ENCODE peak calls at places on chromosomes 5 and 9, in seven cellular contexts. N, O, E, X, L, D and B are unnamed samples.

GRCh38 chr5:61048534-61048933 is 103.5 kb downstream of the NDUFAF2 start:
- DNase-seq in E (peak; percentile 97), N (no peak), X (no peak), L (no peak), O (peak; percentile 34), D (no peak), B (no peak)

GRCh38 chr9:6611891-6612290 is 33.6 kb downstream of the GLDC start:
- DNase-seq in N (no peak), D (no peak), E (no peak), L (no peak), X (no peak), O (no peak), B (no peak)

GRCh38 chr9:94996638-94997037 is 270.1 kb downstream of the AOPEP start:
- DNase-seq in X (peak; percentile 87), D (no peak), L (no peak), N (no peak), E (no peak), O (no peak), B (peak; percentile 88)

GRCh38 chr5:96829336-96829735 is 21.6 kb upstream of the ERAP1 start:
- DNase-seq in O (no peak), D (no peak), L (no peak), E (no peak), N (no peak), X (no peak), B (no peak)

GRCh38 chr5:1406681-1407640 is 38.3 kb downstream of the SLC6A3 start:
- DNase-seq in D (peak; percentile 19), L (no peak), X (no peak), E (no peak), O (no peak), N (peak; percentile 70), B (no peak)

GRCh38 chr5:5891350-5891749 is 468.9 kb downstream of the ICE1 start:
- DNase-seq in X (no peak), L (no peak), O (no peak), E (peak; percentile 20), N (peak; percentile 50), D (no peak), B (no peak)

GRCh38 chr5:151870820-151871219 is 53.8 kb downstream of the GLRA1 start:
- DNase-seq in L (no peak), N (no peak), E (peak; percentile 87), D (no peak), X (no peak), O (peak; percentile 76), B (peak; percentile 18)

GRCh38 chr5:62431735-62432617 is 19.4 kb downstream of the IPO11 start:
- DNase-seq in N (no peak), X (no peak), E (peak; percentile 2), L (no peak), D (no peak), O (peak; percentile 18), B (no peak)

GRCh38 chr5:105952875-105953274 is 1717.9 kb downstream of the EFNA5 start:
- DNase-seq in N (no peak), D (no peak), E (peak; percentile 80), O (no peak), L (no peak), X (no peak), B (no peak)

GRCh38 chr9:128190516-128191405 is 611 bp downstream of the CIZ1 start:
- DNase-seq in E (no peak), O (peak; percentile 35), X (no peak), L (no peak), D (no peak), N (no peak), B (no peak)

GRCh38 chr5:83564069-83564749 is 92.7 kb downstream of the VCAN start:
- DNase-seq in L (peak; percentile 53), D (no peak), N (no peak), E (peak; percentile 57), O (peak; percentile 27), X (peak; percentile 64), B (peak; percentile 71)

GRCh38 chr9:134413890-134414731 is 87.9 kb downstream of the RXRA start:
- DNase-seq in N (no peak), D (peak; percentile 88), L (no peak), E (peak; percentile 90), X (peak; percentile 62), O (peak; percentile 89), B (peak; percentile 93)

GRCh38 chr9:136525841-136526499 is 19.9 kb downstream of the NOTCH1 start:
- DNase-seq in O (no peak), L (peak; percentile 64), N (peak; percentile 75), E (no peak), D (no peak), X (peak; percentile 64), B (no peak)

GRCh38 chr5:122137702-122138101 is 8.4 kb downstream of the ZNF474 start:
- DNase-seq in O (no peak), E (no peak), L (no peak), D (no peak), X (no peak), N (no peak), B (no peak)

GRCh38 chr9:34332370-34332964 is 3.1 kb downstream of the NUDT2 start:
- DNase-seq in N (peak; percentile 17), O (peak; percentile 41), E (peak; percentile 46), X (peak; percentile 80), L (no peak), D (no peak), B (peak; percentile 81)

GRCh38 chr5:159183247-159183646 is 26.1 kb downstream of the RNF145 start:
- DNase-seq in D (no peak), O (no peak), X (no peak), E (no peak), N (no peak), L (no peak), B (no peak)

GRCh38 chr5:157271740-157272271 is 5.9 kb downstream of the CYFIP2 start:
- DNase-seq in N (no peak), X (no peak), O (no peak), E (no peak), D (peak; percentile 37), L (no peak), B (no peak)

GRCh38 chr9:127290666-127291065 is 26.1 kb downstream of the GARNL3 start:
- DNase-seq in O (no peak), X (no peak), L (no peak), E (no peak), D (no peak), N (no peak), B (no peak)

GRCh38 chr9:123615381-123615780 is 259.4 kb downstream of the CRB2 start:
- DNase-seq in D (no peak), N (no peak), X (no peak), E (no peak), L (no peak), O (no peak), B (no peak)

GRCh38 chr9:4237748-4238511 is 61.9 kb downstream of the GLIS3 start:
- DNase-seq in X (peak; percentile 43), O (peak; percentile 24), L (peak; percentile 19), D (no peak), E (no peak), N (no peak), B (peak; percentile 55)

GRCh38 chr5:125311743-125312142 is 565.3 kb upstream of the ZNF608 start:
- DNase-seq in O (peak; percentile 73), N (no peak), X (no peak), L (no peak), E (peak; percentile 74), D (no peak), B (peak; percentile 72)

GRCh38 chr5:180069589-180070247 is 1.8 kb downstream of the RNF130 start:
- DNase-seq in E (peak; percentile 34), D (no peak), N (peak; percentile 23), X (no peak), L (no peak), O (no peak), B (no peak)

GRCh38 chr5:124596595-124597388 is 149.6 kb downstream of the ZNF608 start:
- DNase-seq in X (peak; percentile 64), O (peak; percentile 59), N (no peak), D (no peak), E (peak; percentile 91), L (no peak), B (peak; percentile 93)

GRCh38 chr9:76206821-76207220 is 187.4 kb downstream of the RFK start:
- DNase-seq in D (no peak), L (no peak), N (peak; percentile 17), O (no peak), E (no peak), X (no peak), B (no peak)

GRCh38 chr9:116701940-116702642 is 15.0 kb downstream of the TRIM32 start:
- DNase-seq in O (no peak), N (no peak), E (peak; percentile 38), L (no peak), X (no peak), D (no peak), B (no peak)

GRCh38 chr5:11791777-11792176 is 112.5 kb downstream of the CTNND2 start:
- DNase-seq in L (no peak), O (no peak), N (no peak), D (no peak), X (no peak), E (no peak), B (no peak)

GRCh38 chr5:152505442-152506042 is 100.5 kb upstream of the NMUR2 start:
- DNase-seq in O (peak; percentile 60), N (peak; percentile 55), X (peak; percentile 62), L (peak; percentile 52), E (peak; percentile 54), D (peak; percentile 39), B (peak; percentile 67)

GRCh38 chr5:168585119-168585912 is 6.1 kb upstream of the PANK3 start:
- DNase-seq in D (no peak), O (no peak), L (no peak), X (peak; percentile 51), N (no peak), E (no peak), B (no peak)

GRCh38 chr9:87792831-87793288 is 66.9 kb downstream of the CTSL start:
- DNase-seq in X (no peak), L (peak; percentile 28), D (peak; percentile 56), O (peak; percentile 63), N (no peak), E (peak; percentile 92), B (peak; percentile 39)

GRCh38 chr5:32307769-32308194 is 5.0 kb downstream of the MTMR12 start:
- DNase-seq in N (no peak), X (no peak), E (no peak), D (no peak), L (no peak), O (no peak), B (no peak)